ENCODE peak calls at places on chromosomes 3 and 15, in four cellular contexts. One of them, this sample, is unnamed.

GRCh38 chr3:62046326-62046725 is 327.0 kb downstream of the FEZF2 start:
- DNase-seq in HepG2: no peak
- DNase-seq in H1: no peak
- DNase-seq in GM12878: no peak
- DNase-seq in this sample: no peak

GRCh38 chr15:85329561-85330421 is 50.6 kb upstream of the AKAP13 start:
- DNase-seq in HepG2: no peak
- DNase-seq in H1: no peak
- DNase-seq in GM12878: peak
- DNase-seq in this sample: no peak

GRCh38 chr15:92115834-92116233 is 262.3 kb downstream of the SLCO3A1 start:
- DNase-seq in HepG2: no peak
- DNase-seq in H1: no peak
- DNase-seq in GM12878: no peak
- DNase-seq in this sample: no peak

GRCh38 chr3:21717272-21717671 is 33.7 kb downstream of the ZNF385D start:
- DNase-seq in H1: no peak
- DNase-seq in GM12878: no peak
- DNase-seq in HepG2: no peak
- DNase-seq in this sample: no peak

GRCh38 chr15:25058080-25058785 is 103.4 kb downstream of the SNRPN start:
- DNase-seq in H1: peak
- DNase-seq in HepG2: no peak
- DNase-seq in GM12878: no peak
- DNase-seq in this sample: no peak

GRCh38 chr3:128492353-128493220 is at the start of gene GATA2:
- DNase-seq in HepG2: no peak
- DNase-seq in H1: peak
- DNase-seq in GM12878: no peak
- DNase-seq in this sample: no peak

GRCh38 chr3:32432711-32433530 is 41.3 kb downstream of the CMTM7 start:
- DNase-seq in HepG2: no peak
- DNase-seq in GM12878: peak
- DNase-seq in H1: peak
- DNase-seq in this sample: no peak

GRCh38 chr15:79977431-79977940 is 6.5 kb upstream of the BCL2A1 start:
- DNase-seq in HepG2: no peak
- DNase-seq in H1: no peak
- DNase-seq in GM12878: peak
- DNase-seq in this sample: no peak

GRCh38 chr3:72756900-72757299 is 91.3 kb downstream of the SHQ1 start:
- DNase-seq in H1: no peak
- DNase-seq in HepG2: no peak
- DNase-seq in GM12878: peak
- DNase-seq in this sample: no peak

GRCh38 chr3:130712718-130713423 is 33.8 kb downstream of the PIK3R4 start:
- DNase-seq in H1: no peak
- DNase-seq in GM12878: no peak
- DNase-seq in HepG2: no peak
- DNase-seq in this sample: no peak

GRCh38 chr3:16448691-16449090 is 64.8 kb downstream of the RFTN1 start:
- DNase-seq in GM12878: no peak
- DNase-seq in H1: no peak
- DNase-seq in HepG2: no peak
- DNase-seq in this sample: peak

GRCh38 chr3:66402596-66403267 is 98.1 kb downstream of the LRIG1 start:
- DNase-seq in GM12878: no peak
- DNase-seq in H1: no peak
- DNase-seq in HepG2: no peak
- DNase-seq in this sample: no peak

GRCh38 chr3:13668136-13668535 is 119.2 kb downstream of the FBLN2 start:
- DNase-seq in GM12878: no peak
- DNase-seq in H1: no peak
- DNase-seq in HepG2: no peak
- DNase-seq in this sample: no peak

GRCh38 chr3:184334470-184335158 is 2.8 kb upstream of the FAM131A start:
- DNase-seq in H1: no peak
- DNase-seq in HepG2: no peak
- DNase-seq in GM12878: no peak
- DNase-seq in this sample: no peak

GRCh38 chr3:35966629-35967464 is 327.5 kb downstream of the ARPP21 start:
- DNase-seq in GM12878: no peak
- DNase-seq in H1: no peak
- DNase-seq in HepG2: no peak
- DNase-seq in this sample: no peak

GRCh38 chr3:176951586-176952292 is 245.5 kb downstream of the TBL1XR1 start:
- DNase-seq in HepG2: no peak
- DNase-seq in GM12878: no peak
- DNase-seq in H1: no peak
- DNase-seq in this sample: no peak

GRCh38 chr15:29736012-29736744 is 86.1 kb downstream of the TJP1 start:
- DNase-seq in GM12878: peak
- DNase-seq in H1: no peak
- DNase-seq in HepG2: no peak
- DNase-seq in this sample: no peak

GRCh38 chr3:43559961-43560360 is 61.9 kb downstream of the ANO10 start:
- DNase-seq in HepG2: no peak
- DNase-seq in GM12878: no peak
- DNase-seq in H1: no peak
- DNase-seq in this sample: no peak

GRCh38 chr15:48433226-48433886 is 102.1 kb downstream of the DUT start:
- DNase-seq in HepG2: no peak
- DNase-seq in GM12878: peak
- DNase-seq in H1: no peak
- DNase-seq in this sample: no peak

GRCh38 chr3:82520846-82521245 is 759.4 kb upstream of the GBE1 start:
- DNase-seq in H1: no peak
- DNase-seq in HepG2: no peak
- DNase-seq in GM12878: peak
- DNase-seq in this sample: no peak

GRCh38 chr3:155219106-155219505 is 74.4 kb downstream of the STRIT1 start:
- DNase-seq in HepG2: no peak
- DNase-seq in H1: no peak
- DNase-seq in GM12878: no peak
- DNase-seq in this sample: no peak

GRCh38 chr15:52183562-52184173 is 7.5 kb downstream of the GNB5 start:
- DNase-seq in H1: peak
- DNase-seq in GM12878: no peak
- DNase-seq in HepG2: no peak
- DNase-seq in this sample: no peak

GRCh38 chr3:39103324-39103693 is 4.1 kb downstream of the GORASP1 start:
- DNase-seq in H1: peak
- DNase-seq in HepG2: no peak
- DNase-seq in GM12878: no peak
- DNase-seq in this sample: no peak

GRCh38 chr3:5348229-5348628 is 160.7 kb downstream of the EDEM1 start:
- DNase-seq in GM12878: no peak
- DNase-seq in H1: no peak
- DNase-seq in HepG2: no peak
- DNase-seq in this sample: no peak

GRCh38 chr3:150315711-150316110 is 92.4 kb upstream of the TSC22D2 start:
- DNase-seq in H1: no peak
- DNase-seq in GM12878: no peak
- DNase-seq in HepG2: no peak
- DNase-seq in this sample: no peak

GRCh38 chr3:30333903-30334302 is 272.5 kb upstream of the TGFBR2 start:
- DNase-seq in HepG2: no peak
- DNase-seq in GM12878: no peak
- DNase-seq in H1: no peak
- DNase-seq in this sample: no peak

GRCh38 chr15:41018534-41018933 is 65.3 kb downstream of the CHAC1 start:
- DNase-seq in GM12878: no peak
- DNase-seq in HepG2: no peak
- DNase-seq in H1: no peak
- DNase-seq in this sample: no peak

DNA sequence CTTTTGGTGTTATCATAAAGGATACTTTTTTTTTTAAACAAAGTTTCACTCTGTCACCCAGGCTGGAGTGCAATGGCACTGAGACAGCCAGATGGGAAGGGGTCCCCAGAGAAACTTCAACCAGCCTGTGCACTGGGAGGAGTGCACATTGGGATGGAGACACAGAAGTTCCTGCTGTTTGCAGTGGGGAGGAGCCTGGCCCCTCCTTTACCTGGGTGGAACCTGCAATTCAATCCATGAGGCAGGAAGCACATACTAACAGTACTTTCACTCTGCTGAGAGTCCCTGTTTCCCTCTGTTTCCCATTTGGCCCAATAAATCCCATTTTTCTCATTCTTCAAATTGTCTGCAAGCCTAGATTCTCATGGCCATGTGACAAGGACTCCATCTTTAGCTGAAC is 42.3 kb upstream of the LHFPL4 start:
- DNase-seq in H1: no peak
- DNase-seq in HepG2: no peak
- DNase-seq in GM12878: no peak
- DNase-seq in this sample: no peak
- TF ChIP-seq YY1 in H1: no peak
- TF ChIP-seq YY1 in HepG2: no peak
- TF ChIP-seq YY1 in GM12878: no peak
- TF ChIP-seq YY1 in this sample: no peak

DNA sequence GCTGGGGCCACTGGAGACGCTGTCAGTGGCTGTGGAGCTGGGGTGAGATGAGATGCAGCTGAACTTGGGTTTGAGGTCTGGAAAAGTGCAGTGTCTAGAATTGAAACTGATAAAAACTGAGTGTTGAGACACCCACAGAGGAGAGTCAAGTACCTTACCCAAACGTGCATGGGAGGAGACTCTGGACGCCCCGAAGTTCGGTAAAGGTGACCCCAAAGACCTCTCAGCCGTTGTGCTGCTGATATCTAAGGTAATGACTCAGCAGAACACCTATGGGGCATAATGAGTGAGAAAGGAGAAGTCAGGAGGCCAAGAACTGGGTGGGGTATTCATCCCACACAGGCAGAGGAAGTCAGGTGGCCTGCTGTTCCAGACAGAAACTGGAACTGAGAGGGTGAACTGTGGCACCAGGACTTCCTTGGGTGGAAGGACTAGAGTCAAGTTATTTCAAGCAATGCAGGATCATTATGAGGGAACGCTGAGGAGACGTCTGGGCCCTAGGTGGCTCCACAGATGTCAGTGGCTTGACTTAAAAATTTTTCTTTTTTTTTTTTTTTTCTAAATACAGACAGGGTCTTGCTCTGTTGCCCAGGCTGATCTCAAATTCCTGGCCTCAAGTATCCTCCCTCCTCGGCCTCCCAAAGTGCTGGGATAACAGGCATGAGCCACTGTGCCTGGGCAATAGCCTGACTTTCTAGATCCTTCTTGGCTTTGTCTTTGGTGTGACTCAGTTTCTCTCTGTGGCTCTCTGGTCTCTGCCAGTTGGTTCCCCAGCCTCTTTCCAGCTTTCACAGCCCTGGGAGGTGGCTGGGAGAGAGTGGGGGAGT is 67.6 kb upstream of the GCNT3 start:
- DNase-seq in HepG2: no peak
- DNase-seq in GM12878: peak
- DNase-seq in H1: no peak
- DNase-seq in this sample: no peak
- TF ChIP-seq SUZ12 in HepG2: no peak
- TF ChIP-seq SUZ12 in GM12878: no peak
- TF ChIP-seq SUZ12 in H1: no peak
- TF ChIP-seq SUZ12 in this sample: no peak

GRCh38 chr3:193938613-193939012 is 197.3 kb upstream of the HES1 start:
- DNase-seq in GM12878: no peak
- DNase-seq in HepG2: no peak
- DNase-seq in H1: no peak
- DNase-seq in this sample: no peak
- TF ChIP-seq YY1 in GM12878: no peak
- TF ChIP-seq YY1 in HepG2: no peak
- TF ChIP-seq YY1 in H1: no peak
- TF ChIP-seq YY1 in this sample: no peak

GRCh38 chr15:63818191-63818590 is 15.6 kb downstream of the HERC1 start:
- DNase-seq in GM12878: no peak
- DNase-seq in HepG2: no peak
- DNase-seq in H1: no peak
- DNase-seq in this sample: no peak
- TF ChIP-seq SUZ12 in GM12878: no peak
- TF ChIP-seq SUZ12 in HepG2: no peak
- TF ChIP-seq SUZ12 in H1: no peak
- TF ChIP-seq SUZ12 in this sample: no peak

DNA sequence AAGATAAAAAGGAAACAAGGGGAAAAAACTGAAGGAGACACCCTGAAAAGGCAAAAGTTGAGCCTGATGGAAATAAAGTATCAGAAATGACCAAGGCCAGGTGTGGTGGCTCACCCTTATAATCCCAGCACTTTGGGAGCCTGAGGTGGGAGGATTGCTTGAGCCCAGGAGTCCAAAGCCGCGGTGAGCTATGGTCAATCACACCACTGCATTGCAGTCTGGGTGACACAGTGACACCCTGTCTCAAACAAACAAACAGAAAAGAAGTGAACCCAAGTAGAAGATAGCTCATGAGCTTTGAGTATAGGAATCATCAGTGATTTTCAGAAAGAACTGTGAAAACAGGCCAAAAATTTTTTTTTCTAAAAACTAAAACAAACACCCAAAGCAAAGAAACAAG is 26.4 kb upstream of the TBC1D23 start:
- DNase-seq in H1: peak
- DNase-seq in HepG2: no peak
- DNase-seq in GM12878: no peak
- DNase-seq in this sample: no peak
- TF ChIP-seq YY1 in H1: no peak
- TF ChIP-seq YY1 in HepG2: no peak
- TF ChIP-seq YY1 in GM12878: no peak
- TF ChIP-seq YY1 in this sample: no peak

DNA sequence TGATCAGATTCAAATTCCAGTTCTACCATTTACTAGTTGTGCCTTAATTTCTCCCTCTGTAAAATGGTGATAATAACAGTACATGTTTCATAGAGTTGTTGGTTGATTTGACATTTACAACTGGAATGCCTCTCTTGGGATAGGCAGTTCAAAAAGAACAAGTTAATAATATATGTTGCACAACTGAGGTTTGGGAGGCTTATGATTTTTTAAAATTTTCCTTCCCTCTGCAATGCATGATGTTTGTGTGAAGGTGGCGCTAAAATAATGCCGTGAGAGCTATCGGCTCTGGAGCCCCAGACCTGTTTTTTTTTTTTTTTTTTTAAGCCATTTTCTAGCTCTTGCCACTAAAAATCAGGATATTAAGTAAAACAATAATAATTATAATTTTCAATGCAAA is 18.6 kb downstream of the DNAJB11 start:
- DNase-seq in GM12878: no peak
- DNase-seq in H1: no peak
- DNase-seq in HepG2: peak
- DNase-seq in this sample: no peak
- TF ChIP-seq SUZ12 in GM12878: no peak
- TF ChIP-seq SUZ12 in H1: no peak
- TF ChIP-seq SUZ12 in HepG2: no peak
- TF ChIP-seq SUZ12 in this sample: no peak

This sample was measured in NT2/D1.